ENCODE peak calls at places on chromosomes 3 and 15, in four cellular contexts. Q is nephron progenitor cell, T is progenitor cell of endocrine pancreas, D is RWPE1. R is an unnamed sample.

GRCh38 chr15:71921191-71921590 is 110.8 kb downstream of the NR2E3 start:
- DNase-seq in Q (no peak), D (peak), T (no peak), R (no peak)

GRCh38 chr3:141797167-141797773 is 34.1 kb downstream of the GRK7 start:
- DNase-seq in Q (peak), T (peak), D (no peak), R (peak)

GRCh38 chr3:190013943-190014924 is 106.5 kb downstream of the P3H2 start:
- DNase-seq in T (no peak), Q (no peak), D (peak), R (no peak)

GRCh38 chr3:136621628-136622027 is 130.6 kb downstream of the STAG1 start:
- DNase-seq in Q (no peak), D (peak), T (no peak), R (no peak)

GRCh38 chr15:51377038-51377761 is 35.7 kb downstream of the GLDN start:
- DNase-seq in D (no peak), T (no peak), Q (no peak), R (no peak)

GRCh38 chr3:151816091-151816604 is 2.2 kb downstream of the AADAC start:
- DNase-seq in T (no peak), D (peak), Q (no peak), R (no peak)

GRCh38 chr3:3177861-3178497 is 1.5 kb downstream of the CRBN start:
- DNase-seq in Q (no peak), D (peak), T (no peak), R (no peak)

GRCh38 chr15:40239671-40240618 is 1.1 kb downstream of the PAK6 start:
- DNase-seq in T (no peak), Q (no peak), D (peak), R (no peak)

GRCh38 chr3:13025778-13026518 is 47.3 kb downstream of the IQSEC1 start:
- DNase-seq in Q (no peak), T (no peak), D (no peak), R (no peak)

GRCh38 chr3:4550957-4551754 is 58.0 kb downstream of the ITPR1 start:
- DNase-seq in D (no peak), T (no peak), Q (no peak), R (no peak)

GRCh38 chr3:127546517-127546916 is 44.0 kb downstream of the TPRA1 start:
- DNase-seq in T (no peak), Q (no peak), D (no peak), R (no peak)

GRCh38 chr3:178482981-178483380 is 53.3 kb upstream of the KCNMB2 start:
- DNase-seq in Q (no peak), D (no peak), T (no peak), R (no peak)

GRCh38 chr3:139299261-139300132 is 44.3 kb upstream of the MRPS22 start:
- DNase-seq in D (peak), Q (no peak), T (no peak), R (no peak)

GRCh38 chr3:126344380-126345041 is 12.7 kb downstream of the KLF15 start:
- DNase-seq in Q (peak), T (peak), D (no peak), R (no peak)

GRCh38 chr3:125051715-125052581 is 3.8 kb downstream of the HEG1 start:
- DNase-seq in Q (peak), T (no peak), D (peak), R (no peak)

GRCh38 chr15:55758580-55758986 is 15.6 kb upstream of the PRTG start:
- DNase-seq in T (no peak), Q (no peak), D (no peak), R (no peak)

GRCh38 chr3:36792342-36792741 is 28.0 kb upstream of the DCLK3 start:
- DNase-seq in D (peak), T (peak), Q (peak), R (no peak)

GRCh38 chr3:57274845-57275244 is 17.6 kb downstream of the ASB14 start:
- DNase-seq in T (no peak), D (no peak), Q (no peak), R (no peak)

GRCh38 chr15:67063689-67064606 is 1.5 kb upstream of the SMAD3 start:
- DNase-seq in Q (peak), D (no peak), T (peak), R (no peak)

GRCh38 chr3:191901746-191902145 is 440.8 kb downstream of the PYDC2 start:
- DNase-seq in Q (no peak), T (no peak), D (peak), R (no peak)

GRCh38 chr15:52171386-52171785 is 19.8 kb downstream of the GNB5 start:
- DNase-seq in T (no peak), D (no peak), Q (no peak), R (no peak)

GRCh38 chr15:59306520-59307163 is 66.0 kb downstream of the MYO1E start:
- DNase-seq in T (no peak), D (peak), Q (no peak), R (no peak)

GRCh38 chr3:59535791-59536221 is 486.0 kb upstream of the CFAP20DC start:
- DNase-seq in D (no peak), T (no peak), Q (no peak), R (no peak)

GRCh38 chr3:52722491-52722890 is 16.6 kb downstream of the SPCS1 start:
- DNase-seq in Q (no peak), T (no peak), D (no peak), R (no peak)

GRCh38 chr3:115651599-115651998 is 28.3 kb downstream of the GAP43 start:
- DNase-seq in D (no peak), T (no peak), Q (no peak), R (no peak)

GRCh38 chr15:40558952-40559742 is 5.7 kb downstream of the CCDC32 start:
- DNase-seq in D (no peak), Q (no peak), T (no peak), R (no peak)

GRCh38 chr3:11624161-11624560 is 19.6 kb downstream of the VGLL4 start:
- DNase-seq in Q (no peak), T (no peak), D (no peak), R (no peak)

GRCh38 chr3:140922634-140923033 is 19.0 kb upstream of the SLC25A36 start:
- DNase-seq in T (no peak), Q (no peak), D (peak), R (no peak)

GRCh38 chr3:149090907-149091306 is 4.6 kb upstream of the HLTF start:
- DNase-seq in D (no peak), Q (no peak), T (no peak), R (no peak)

GRCh38 chr3:155065537-155065936 is 14.6 kb upstream of the MME start:
- DNase-seq in Q (no peak), T (no peak), D (peak), R (no peak)

GRCh38 chr3:135736740-135737139 is 228.8 kb upstream of the PPP2R3A start:
- DNase-seq in Q (no peak), D (no peak), T (no peak), R (no peak)

GRCh38 chr15:58703610-58704009 is 45.9 kb downstream of the ADAM10 start:
- DNase-seq in T (no peak), Q (no peak), D (no peak), R (no peak)

GRCh38 chr15:38611228-38611627 is 46.6 kb upstream of the RASGRP1 start:
- DNase-seq in T (no peak), Q (no peak), D (no peak), R (no peak)

GRCh38 chr3:193921480-193921879 is 214.5 kb upstream of the HES1 start:
- DNase-seq in T (no peak), Q (no peak), D (no peak), R (no peak)

GRCh38 chr3:30353711-30354467 is 252.5 kb upstream of the TGFBR2 start:
- DNase-seq in D (no peak), T (no peak), Q (no peak), R (no peak)

GRCh38 chr3:169458323-169458722 is 205.2 kb downstream of the MECOM start:
- DNase-seq in T (no peak), D (no peak), Q (no peak), R (no peak)